ENCODE peak calls at places on chromosomes 5 and 9, in nine cellular contexts. E, C, D, O, S, A, M, H and P are unnamed samples.

GRCh38 chr5:33937017-33937699 is 972 bp downstream of the RXFP3 start:
- DNase-seq in E (no peak), C (no peak), D (no peak), O (no peak), S (no peak), A (no peak), M (no peak), H (no peak), P (peak; percentile 54)

GRCh38 chr5:97494465-97494864 is 311.4 kb upstream of the RIOK2 start:
- DNase-seq in E (no peak), C (no peak), D (no peak), O (no peak), S (no peak), A (no peak), M (no peak), H (no peak), P (no peak)

GRCh38 chr9:112664541-112664940 is 53.4 kb downstream of the INIP start:
- DNase-seq in E (no peak), C (no peak), D (no peak), O (peak; percentile 11), S (peak; percentile 10), A (no peak), M (peak; percentile 7), H (no peak), P (no peak)

GRCh38 chr5:81427566-81427965 is 33.6 kb upstream of the ACOT12 start:
- DNase-seq in E (no peak), C (no peak), D (no peak), O (no peak), S (peak; percentile 32), A (no peak), M (peak; percentile 52), H (no peak), P (no peak)

GRCh38 chr5:80125962-80126480 is 90.9 kb downstream of the THBS4 start:
- DNase-seq in E (no peak), C (no peak), D (no peak), O (peak; percentile 73), S (peak; percentile 89), A (no peak), M (peak; percentile 40), H (no peak), P (no peak)

GRCh38 chr5:135236187-135236835 is 162.7 kb downstream of the MACROH2A1 start:
- DNase-seq in E (peak; percentile 37), C (no peak), D (no peak), O (no peak), S (no peak), A (peak; percentile 37), M (no peak), H (no peak), P (no peak)

GRCh38 chr5:137758719-137759312 is 4.7 kb upstream of the HNRNPA0 start:
- DNase-seq in E (no peak), C (no peak), D (no peak), O (no peak), S (no peak), A (no peak), M (no peak), H (no peak), P (no peak)

GRCh38 chr9:70947086-70947485 is 174.3 kb downstream of the TRPM3 start:
- DNase-seq in E (no peak), C (no peak), D (no peak), O (no peak), S (peak; percentile 55), A (no peak), M (peak; percentile 28), H (no peak), P (no peak)

GRCh38 chr5:157100140-157100679 is 8.6 kb downstream of the HAVCR2 start:
- DNase-seq in E (no peak), C (no peak), D (no peak), O (peak; percentile 25), S (peak; percentile 42), A (no peak), M (peak; percentile 82), H (no peak), P (no peak)

DNA sequence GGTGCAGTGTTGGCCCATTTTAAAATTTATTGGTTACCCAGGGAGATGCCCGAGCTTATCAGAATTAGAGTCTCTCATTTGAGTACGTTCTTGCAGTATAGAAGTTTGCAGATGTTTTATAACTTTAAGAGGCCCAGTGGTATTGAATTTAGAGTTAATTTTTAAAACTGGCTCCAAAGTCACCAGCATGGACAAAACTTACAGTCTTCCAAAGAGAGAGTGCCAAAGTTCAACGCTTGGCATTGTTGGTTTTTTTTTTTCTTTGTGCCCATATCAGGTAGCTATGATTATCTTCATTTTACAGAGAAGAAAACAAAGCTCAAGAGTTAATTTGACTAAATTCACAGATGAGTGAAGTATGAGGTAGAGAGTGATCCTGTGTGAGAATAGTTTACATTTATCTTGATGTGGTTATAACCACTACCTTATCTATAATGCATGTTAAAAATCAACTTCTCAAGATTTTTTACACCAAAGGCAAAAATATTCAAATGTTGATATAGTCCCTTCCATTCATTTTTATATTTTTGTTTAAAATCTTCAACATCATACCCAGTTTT is 273.7 kb upstream of the DMRT1 start:
- DNase-seq in E (no peak), C (no peak), D (no peak), O (no peak), S (no peak), A (no peak), M (no peak), H (no peak), P (no peak)
- H3K4me3 ChIP-seq in E (no peak overlapping the region), C (no peak overlapping the region), D (no peak overlapping the region), O (no peak overlapping the region), S (no peak overlapping the region), A (no peak overlapping the region), M (no peak overlapping the region), H (no peak overlapping the region), P (no peak overlapping the region)

GRCh38 chr5:42426036-42426435 is 2.8 kb downstream of the GHR start:
- DNase-seq in E (no peak), C (no peak), D (no peak), O (no peak), S (no peak), A (no peak), M (no peak), H (no peak), P (no peak)
- H3K4me3 ChIP-seq in E (no peak overlapping the region), C (no peak overlapping the region), D (no peak overlapping the region), O (no peak overlapping the region), S (no peak overlapping the region), A (no peak overlapping the region), M (peak overlapping the region; percentile 87), H (no peak overlapping the region), P (no peak overlapping the region)

DNA sequence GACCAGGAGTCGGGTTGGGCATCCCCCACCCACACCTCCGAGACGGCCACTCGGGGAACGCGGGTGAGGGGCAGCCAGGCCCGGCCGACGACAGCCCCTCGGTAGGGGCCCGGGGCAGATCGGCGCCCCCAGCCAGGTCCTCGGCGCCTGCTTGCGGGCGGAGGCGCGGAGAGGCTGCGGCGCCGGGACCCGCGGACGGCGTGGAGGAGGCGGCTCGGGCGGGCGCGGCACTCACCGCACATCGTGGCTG is 235 bp downstream of the GFPT2 start:
- DNase-seq in E (no peak), C (peak; percentile 64), D (no peak), O (no peak), S (no peak), A (no peak), M (no peak), H (no peak), P (no peak)
- H3K4me3 ChIP-seq in E (peak overlapping the region; percentile 66), C (peak overlapping the region; percentile 65), D (peak overlapping the region; percentile 79), O (peak overlapping the region; percentile 94), S (peak overlapping the region; percentile 59), A (peak overlapping the region; percentile 86), M (peak overlapping the region; percentile 89), H (peak overlapping the region; percentile 74), P (peak overlapping the region; percentile 48)

GRCh38 chr9:78030553-78031270 is 899 bp downstream of the GNAQ start:
- DNase-seq in E (peak; percentile 89), C (peak; percentile 77), D (peak; percentile 81), O (no peak), S (peak; percentile 60), A (peak; percentile 85), M (peak; percentile 76), H (peak; percentile 53), P (peak; percentile 82)
- H3K4me3 ChIP-seq in E (peak overlapping the region; percentile 60), C (peak overlapping the region; percentile 75), D (peak overlapping the region; percentile 92), O (peak overlapping the region; percentile 95), S (peak overlapping the region; percentile 86), A (peak overlapping the region; percentile 89), M (peak overlapping the region; percentile 92), H (peak overlapping the region; percentile 91), P (peak overlapping the region; percentile 64)

GRCh38 chr5:5139358-5140050 is 626 bp upstream of the ADAMTS16 start:
- DNase-seq in E (no peak), C (peak; percentile 49), D (no peak), O (no peak), S (no peak), A (no peak), M (no peak), H (no peak), P (peak; percentile 80)
- H3K4me3 ChIP-seq in E (peak overlapping the region; percentile 10), C (peak overlapping the region; percentile 54), D (peak overlapping the region; percentile 63), O (peak overlapping the region; percentile 44), S (no peak overlapping the region), A (peak overlapping the region; percentile 75), M (peak overlapping the region; percentile 23), H (no peak overlapping the region), P (peak overlapping the region; percentile 47)

GRCh38 chr9:129161534-129161837 is 16.6 kb downstream of the IER5L start:
- DNase-seq in E (no peak), C (no peak), D (no peak), O (no peak), S (no peak), A (no peak), M (no peak), H (no peak), P (no peak)

GRCh38 chr9:129160712-129161533 is 17.1 kb downstream of the IER5L start:
- DNase-seq in E (no peak), C (no peak), D (no peak), O (no peak), S (peak; percentile 77), A (no peak), M (no peak), H (no peak), P (no peak)

GRCh38 chr9:129163753-129164152 is 14.3 kb downstream of the IER5L start:
- DNase-seq in E (no peak), C (no peak), D (no peak), O (no peak), S (no peak), A (no peak), M (no peak), H (no peak), P (no peak)

GRCh38 chr9:129162901-129163670 is 15.0 kb downstream of the IER5L start:
- DNase-seq in E (no peak), C (no peak), D (no peak), O (no peak), S (no peak), A (no peak), M (peak; percentile 75), H (no peak), P (no peak)

GRCh38 chr9:129162497-129162896 is 15.6 kb downstream of the IER5L start:
- DNase-seq in E (no peak), C (no peak), D (no peak), O (no peak), S (no peak), A (no peak), M (no peak), H (no peak), P (no peak)
- H3K4me3 ChIP-seq in E (no peak overlapping the region), C (no peak overlapping the region), D (no peak overlapping the region), O (no peak overlapping the region), S (no peak overlapping the region), A (no peak overlapping the region), M (peak overlapping the region; percentile 64), H (no peak overlapping the region), P (no peak overlapping the region)

DNA sequence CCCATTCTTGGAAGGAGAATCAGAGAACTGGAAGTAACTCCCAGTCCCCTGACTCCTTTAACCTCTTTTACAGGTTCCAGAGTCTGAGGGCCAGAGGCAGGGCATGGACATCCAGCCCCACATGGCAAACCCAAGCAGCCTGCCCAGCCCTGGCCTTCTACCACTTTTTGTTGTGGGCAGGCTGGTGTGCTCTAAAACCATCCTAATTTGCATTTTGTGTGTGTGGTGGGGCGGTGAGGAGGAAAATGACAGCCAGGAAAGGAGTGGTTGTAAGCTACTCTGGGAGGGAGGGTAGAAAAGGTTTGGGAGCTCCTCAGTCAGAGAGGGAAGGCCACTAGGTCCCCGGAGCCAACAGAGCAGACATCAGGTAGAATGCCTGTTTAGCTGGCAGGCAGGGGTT is 90.6 kb downstream of the PSD2 start:
- DNase-seq in E (no peak), C (no peak), D (no peak), O (no peak), S (no peak), A (no peak), M (no peak), H (no peak), P (no peak)
- H3K4me3 ChIP-seq in E (no peak overlapping the region), C (no peak overlapping the region), D (no peak overlapping the region), O (no peak overlapping the region), S (no peak overlapping the region), A (no peak overlapping the region), M (no peak overlapping the region), H (no peak overlapping the region), P (no peak overlapping the region)